ENCODE peak calls at places on chromosomes 11 and 22, in ten cellular contexts. G is NCI-H345; F is cerebellum; A is ACHN; D is GM10248; L is CD4-positive, alpha-beta T cell; P is GM23248; B is NAMALWA; C is NCI-H446 treated with DMSO at 0.1 percent for 48 hours; H is activated CD4-positive, alpha-beta T cell treated with anti-CD3 and anti-CD28 coated beads, Interleukin-2, amount 50 U/mL, for 24 hours. J is an unnamed sample.

GRCh38 chr11:113985906-113986305 is 11.0 kb downstream of the HTR3A start:
- DNase-seq in G (no peak), F (no peak), A (no peak), D (no peak), L (no peak), P (no peak), B (no peak), C (no peak), H (no peak), J (no peak)

GRCh38 chr11:19259487-19260345 is 19.0 kb upstream of the E2F8 start:
- DNase-seq in G (peak; percentile 63), F (peak; percentile 35), A (peak; percentile 53), D (peak; percentile 73), L (peak; percentile 43), P (peak; percentile 75), B (peak; percentile 82), C (peak; percentile 15), H (peak; percentile 45), J (peak; percentile 74)

GRCh38 chr11:68266121-68266891 is 5.5 kb downstream of the C11orf24 start:
- DNase-seq in G (no peak), F (no peak), A (no peak), D (peak; percentile 81), L (no peak), P (no peak), B (peak; percentile 72), C (no peak), H (no peak), J (no peak)

GRCh38 chr22:44179196-44179988 is 1.3 kb upstream of the PARVG start:
- DNase-seq in G (no peak), F (no peak), A (no peak), D (no peak), L (no peak), P (no peak), B (no peak), C (no peak), H (no peak), J (no peak)

GRCh38 chr11:67648140-67648795 is 2.3 kb downstream of the ACY3 start:
- DNase-seq in G (peak; percentile 61), F (no peak), A (peak; percentile 32), D (peak; percentile 79), L (peak; percentile 38), P (peak; percentile 22), B (peak; percentile 94), C (no peak), H (no peak), J (no peak)

GRCh38 chr11:77202941-77203900 is 75.2 kb downstream of the MYO7A start:
- DNase-seq in G (no peak), F (no peak), A (no peak), D (no peak), L (no peak), P (no peak), B (no peak), C (no peak), H (no peak), J (no peak)

GRCh38 chr22:37932821-37933578 is 20.4 kb downstream of the C22orf23 start:
- DNase-seq in G (peak; percentile 56), F (no peak), A (no peak), D (no peak), L (no peak), P (peak; percentile 38), B (no peak), C (no peak), H (no peak), J (no peak)

GRCh38 chr11:66685276-66686099 is 7.8 kb upstream of the RBM4B start:
- DNase-seq in G (peak; percentile 28), F (no peak), A (no peak), D (no peak), L (no peak), P (no peak), B (no peak), C (no peak), H (no peak), J (no peak)

GRCh38 chr11:12224537-12224893 is 114.1 kb downstream of the MICAL2 start:
- DNase-seq in G (no peak), F (peak; percentile 86), A (no peak), D (peak; percentile 42), L (peak; percentile 83), P (no peak), B (no peak), C (no peak), H (peak; percentile 80), J (peak; percentile 93)

GRCh38 chr11:111540114-111540920 is at the start of gene LAYN:
- DNase-seq in G (peak; percentile 56), F (no peak), A (peak; percentile 72), D (peak; percentile 36), L (peak; percentile 10), P (peak; percentile 89), B (no peak), C (peak; percentile 39), H (no peak), J (no peak)

GRCh38 chr11:107549253-107549953 is 16.1 kb downstream of the ALKBH8 start:
- DNase-seq in G (peak; percentile 23), F (peak; percentile 37), A (peak; percentile 49), D (peak; percentile 35), L (no peak), P (peak; percentile 61), B (peak; percentile 72), C (peak; percentile 8), H (peak; percentile 30), J (peak; percentile 72)

GRCh38 chr11:67379061-67380058 is 6.0 kb upstream of the CLCF1 start:
- DNase-seq in G (no peak), F (no peak), A (no peak), D (no peak), L (no peak), P (peak; percentile 94), B (no peak), C (no peak), H (no peak), J (peak; percentile 41)

GRCh38 chr22:28736296-28737155 is 5.1 kb downstream of the CHEK2 start:
- DNase-seq in G (peak; percentile 66), F (no peak), A (no peak), D (no peak), L (no peak), P (no peak), B (no peak), C (no peak), H (no peak), J (no peak)

J was measured in cardiac fibroblast.